ENCODE peak calls at places on chromosomes 7 and 10, in five cellular contexts. One of them, this sample, is unnamed.

GRCh38 chr7:130894146-130895005 is 160.4 kb upstream of the KLF14 start:
- DNase-seq in GM23248: peak; percentile 84
- DNase-seq in NT2/D1: no peak
- DNase-seq in HCT116: peak; percentile 97
- DNase-seq in MM.1S: no peak
- DNase-seq in this sample: no peak

GRCh38 chr7:30901856-30902255 is 9.8 kb upstream of the AQP1 start:
- DNase-seq in GM23248: no peak
- DNase-seq in MM.1S: no peak
- DNase-seq in NT2/D1: no peak
- DNase-seq in HCT116: no peak
- DNase-seq in this sample: no peak

GRCh38 chr7:47414342-47415288 is 167.3 kb downstream of the TNS3 start:
- DNase-seq in HCT116: no peak
- DNase-seq in MM.1S: no peak
- DNase-seq in GM23248: no peak
- DNase-seq in NT2/D1: no peak
- DNase-seq in this sample: no peak

GRCh38 chr10:50993817-50994251 is 80.5 kb upstream of the PRKG1 start:
- DNase-seq in GM23248: peak; percentile 84
- DNase-seq in MM.1S: no peak
- DNase-seq in NT2/D1: no peak
- DNase-seq in HCT116: no peak
- DNase-seq in this sample: no peak

GRCh38 chr10:8102708-8103401 is 48.4 kb downstream of the GATA3 start:
- DNase-seq in MM.1S: no peak
- DNase-seq in NT2/D1: no peak
- DNase-seq in GM23248: no peak
- DNase-seq in HCT116: no peak
- DNase-seq in this sample: no peak

GRCh38 chr7:131556055-131556911 is at the start of gene PODXL:
- DNase-seq in GM23248: peak; percentile 82
- DNase-seq in NT2/D1: no peak
- DNase-seq in HCT116: no peak
- DNase-seq in MM.1S: peak; percentile 88
- DNase-seq in this sample: peak; percentile 75

GRCh38 chr7:56083150-56083785 is 9.5 kb downstream of the PHKG1 start:
- DNase-seq in GM23248: no peak
- DNase-seq in NT2/D1: no peak
- DNase-seq in MM.1S: no peak
- DNase-seq in HCT116: no peak
- DNase-seq in this sample: no peak

GRCh38 chr7:18467011-18467410 is 28.5 kb upstream of the HDAC9 start:
- DNase-seq in GM23248: no peak
- DNase-seq in MM.1S: no peak
- DNase-seq in NT2/D1: no peak
- DNase-seq in HCT116: no peak
- DNase-seq in this sample: no peak

GRCh38 chr10:21427804-21428481 is 97.5 kb downstream of the SKIDA1 start:
- DNase-seq in HCT116: peak; percentile 23
- DNase-seq in NT2/D1: no peak
- DNase-seq in MM.1S: no peak
- DNase-seq in GM23248: no peak
- DNase-seq in this sample: no peak

GRCh38 chr7:100818366-100818765 is 9.0 kb downstream of the EPHB4 start:
- DNase-seq in HCT116: no peak
- DNase-seq in MM.1S: no peak
- DNase-seq in GM23248: no peak
- DNase-seq in NT2/D1: no peak
- DNase-seq in this sample: no peak

GRCh38 chr7:98884416-98884815 is 6.1 kb downstream of the TRRAP start:
- DNase-seq in GM23248: no peak
- DNase-seq in NT2/D1: no peak
- DNase-seq in MM.1S: no peak
- DNase-seq in HCT116: no peak
- DNase-seq in this sample: no peak

GRCh38 chr10:84397735-84398144 is 69.4 kb downstream of the CCSER2 start:
- DNase-seq in NT2/D1: no peak
- DNase-seq in GM23248: no peak
- DNase-seq in HCT116: no peak
- DNase-seq in MM.1S: peak; percentile 16
- DNase-seq in this sample: no peak

GRCh38 chr10:11880169-11881027 is 57.2 kb downstream of the PROSER2 start:
- DNase-seq in NT2/D1: no peak
- DNase-seq in GM23248: no peak
- DNase-seq in HCT116: no peak
- DNase-seq in MM.1S: no peak
- DNase-seq in this sample: no peak

GRCh38 chr10:8073696-8074416 is 19.4 kb downstream of the GATA3 start:
- DNase-seq in HCT116: no peak
- DNase-seq in NT2/D1: no peak
- DNase-seq in GM23248: no peak
- DNase-seq in MM.1S: no peak
- DNase-seq in this sample: no peak

GRCh38 chr10:71727429-71728217 is 8.0 kb upstream of the C10orf105 start:
- DNase-seq in NT2/D1: no peak
- DNase-seq in MM.1S: peak; percentile 84
- DNase-seq in HCT116: no peak
- DNase-seq in GM23248: peak; percentile 40
- DNase-seq in this sample: no peak

GRCh38 chr7:108103566-108104298 is 26.4 kb downstream of the LAMB4 start:
- DNase-seq in MM.1S: no peak
- DNase-seq in NT2/D1: no peak
- DNase-seq in HCT116: no peak
- DNase-seq in GM23248: peak; percentile 53
- DNase-seq in this sample: no peak

GRCh38 chr7:127886248-127886647 is 145.0 kb downstream of the LRRC4 start:
- DNase-seq in GM23248: peak; percentile 64
- DNase-seq in NT2/D1: no peak
- DNase-seq in HCT116: no peak
- DNase-seq in MM.1S: no peak
- DNase-seq in this sample: no peak

GRCh38 chr10:69045441-69046300 is 42.2 kb upstream of the SRGN start:
- DNase-seq in NT2/D1: no peak
- DNase-seq in HCT116: no peak
- DNase-seq in GM23248: peak; percentile 57
- DNase-seq in MM.1S: peak; percentile 76
- DNase-seq in this sample: no peak

GRCh38 chr10:3619276-3619675 is 165.7 kb downstream of the KLF6 start:
- DNase-seq in MM.1S: no peak
- DNase-seq in NT2/D1: no peak
- DNase-seq in GM23248: no peak
- DNase-seq in HCT116: no peak
- DNase-seq in this sample: no peak

GRCh38 chr10:119872860-119873671 is 423 bp upstream of the MCMBP start:
- DNase-seq in GM23248: peak; percentile 93
- DNase-seq in NT2/D1: peak; percentile 62
- DNase-seq in HCT116: peak; percentile 84
- DNase-seq in MM.1S: peak; percentile 89
- DNase-seq in this sample: peak; percentile 77

GRCh38 chr7:1721047-1721687 is 51.1 kb downstream of the ELFN1 start:
- DNase-seq in MM.1S: no peak
- DNase-seq in GM23248: peak; percentile 49
- DNase-seq in HCT116: no peak
- DNase-seq in NT2/D1: no peak
- DNase-seq in this sample: no peak

GRCh38 chr10:26437637-26438461 is at the start of gene APBB1IP:
- DNase-seq in GM23248: peak; percentile 91
- DNase-seq in HCT116: no peak
- DNase-seq in MM.1S: peak; percentile 75
- DNase-seq in NT2/D1: no peak
- DNase-seq in this sample: no peak

GRCh38 chr7:139776486-139777303 is 1.1 kb downstream of the HIPK2 start:
- DNase-seq in NT2/D1: no peak
- DNase-seq in MM.1S: peak; percentile 74
- DNase-seq in HCT116: no peak
- DNase-seq in GM23248: peak; percentile 76
- DNase-seq in this sample: peak; percentile 26

GRCh38 chr10:102769375-102770107 is 25.8 kb downstream of the WBP1L start:
- DNase-seq in NT2/D1: no peak
- DNase-seq in GM23248: no peak
- DNase-seq in MM.1S: no peak
- DNase-seq in HCT116: no peak
- DNase-seq in this sample: no peak

GRCh38 chr7:712601-713457 is 13.7 kb upstream of the DNAAF5 start:
- DNase-seq in NT2/D1: no peak
- DNase-seq in HCT116: no peak
- DNase-seq in GM23248: no peak
- DNase-seq in MM.1S: no peak
- DNase-seq in this sample: no peak

GRCh38 chr7:714251-714671 is 12.2 kb upstream of the DNAAF5 start:
- DNase-seq in HCT116: no peak
- DNase-seq in MM.1S: no peak
- DNase-seq in NT2/D1: no peak
- DNase-seq in GM23248: no peak
- DNase-seq in this sample: no peak

GRCh38 chr7:711967-712600 is 14.4 kb upstream of the DNAAF5 start:
- DNase-seq in MM.1S: no peak
- DNase-seq in HCT116: no peak
- DNase-seq in NT2/D1: no peak
- DNase-seq in GM23248: peak; percentile 49
- DNase-seq in this sample: no peak

GRCh38 chr7:711093-711966 is 15.2 kb upstream of the DNAAF5 start:
- DNase-seq in NT2/D1: no peak
- DNase-seq in MM.1S: no peak
- DNase-seq in GM23248: no peak
- DNase-seq in HCT116: no peak
- DNase-seq in this sample: no peak

DNA sequence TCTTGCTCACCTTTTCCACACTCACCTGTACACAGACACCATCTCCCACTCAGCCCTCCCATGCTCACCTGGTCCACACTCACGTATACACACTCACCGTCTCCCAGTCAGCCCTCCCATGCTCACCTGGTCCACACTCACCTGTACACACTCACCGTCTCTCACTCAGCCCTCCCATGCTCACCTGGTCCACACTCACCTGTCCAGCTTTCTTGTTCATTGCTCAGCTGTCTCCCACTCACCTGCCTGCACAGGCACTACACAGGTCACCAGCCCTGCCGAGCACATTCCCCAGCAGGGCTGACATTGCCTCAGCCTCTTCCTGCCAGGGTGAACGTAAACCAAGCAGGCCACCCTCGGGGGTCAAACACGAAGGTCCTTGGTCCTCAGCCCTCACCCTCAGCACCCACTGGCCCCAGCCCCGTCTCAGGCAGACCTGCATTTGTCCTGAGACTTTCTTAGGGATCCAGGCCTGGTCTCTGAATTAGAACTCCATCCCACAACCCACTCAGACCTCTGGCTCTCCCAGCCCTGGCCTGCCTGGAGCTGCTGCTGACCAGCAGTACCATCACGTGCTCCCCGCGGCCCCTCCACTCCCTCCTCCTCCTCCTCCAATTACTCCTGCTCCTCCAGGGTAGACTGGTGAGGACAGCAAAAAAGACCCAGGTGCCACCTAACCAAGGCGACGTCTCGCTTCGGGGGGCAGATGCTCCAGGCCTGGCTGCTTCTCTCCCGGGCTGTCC is 12.8 kb upstream of the DNAAF5 start:
- DNase-seq in NT2/D1: no peak
- DNase-seq in GM23248: no peak
- DNase-seq in MM.1S: no peak
- DNase-seq in HCT116: no peak
- DNase-seq in this sample: no peak
- H3K9ac ChIP-seq in NT2/D1: no peak overlapping the region
- H3K9ac ChIP-seq in GM23248: no peak overlapping the region
- H3K9ac ChIP-seq in MM.1S: no peak overlapping the region
- H3K9ac ChIP-seq in HCT116: no peak overlapping the region
- H3K9ac ChIP-seq in this sample: peak overlapping the region; percentile 44

GRCh38 chr10:932589-932988 is 1.1 kb upstream of the LARP4B start:
- DNase-seq in NT2/D1: no peak
- DNase-seq in GM23248: no peak
- DNase-seq in HCT116: no peak
- DNase-seq in MM.1S: no peak
- DNase-seq in this sample: no peak

GRCh38 chr10:927131-927530 is 4.4 kb downstream of the LARP4B start:
- DNase-seq in MM.1S: no peak
- DNase-seq in GM23248: no peak
- DNase-seq in HCT116: no peak
- DNase-seq in NT2/D1: no peak
- DNase-seq in this sample: no peak

GRCh38 chr10:931326-932318 is at the start of gene LARP4B:
- DNase-seq in MM.1S: peak; percentile 98
- DNase-seq in NT2/D1: peak; percentile 92
- DNase-seq in HCT116: peak; percentile 91
- DNase-seq in GM23248: peak; percentile 99
- DNase-seq in this sample: peak; percentile 96

GRCh38 chr10:929965-930364 is 1.5 kb downstream of the LARP4B start:
- DNase-seq in MM.1S: peak; percentile 69
- DNase-seq in NT2/D1: no peak
- DNase-seq in HCT116: no peak
- DNase-seq in GM23248: peak; percentile 20
- DNase-seq in this sample: no peak

DNA sequence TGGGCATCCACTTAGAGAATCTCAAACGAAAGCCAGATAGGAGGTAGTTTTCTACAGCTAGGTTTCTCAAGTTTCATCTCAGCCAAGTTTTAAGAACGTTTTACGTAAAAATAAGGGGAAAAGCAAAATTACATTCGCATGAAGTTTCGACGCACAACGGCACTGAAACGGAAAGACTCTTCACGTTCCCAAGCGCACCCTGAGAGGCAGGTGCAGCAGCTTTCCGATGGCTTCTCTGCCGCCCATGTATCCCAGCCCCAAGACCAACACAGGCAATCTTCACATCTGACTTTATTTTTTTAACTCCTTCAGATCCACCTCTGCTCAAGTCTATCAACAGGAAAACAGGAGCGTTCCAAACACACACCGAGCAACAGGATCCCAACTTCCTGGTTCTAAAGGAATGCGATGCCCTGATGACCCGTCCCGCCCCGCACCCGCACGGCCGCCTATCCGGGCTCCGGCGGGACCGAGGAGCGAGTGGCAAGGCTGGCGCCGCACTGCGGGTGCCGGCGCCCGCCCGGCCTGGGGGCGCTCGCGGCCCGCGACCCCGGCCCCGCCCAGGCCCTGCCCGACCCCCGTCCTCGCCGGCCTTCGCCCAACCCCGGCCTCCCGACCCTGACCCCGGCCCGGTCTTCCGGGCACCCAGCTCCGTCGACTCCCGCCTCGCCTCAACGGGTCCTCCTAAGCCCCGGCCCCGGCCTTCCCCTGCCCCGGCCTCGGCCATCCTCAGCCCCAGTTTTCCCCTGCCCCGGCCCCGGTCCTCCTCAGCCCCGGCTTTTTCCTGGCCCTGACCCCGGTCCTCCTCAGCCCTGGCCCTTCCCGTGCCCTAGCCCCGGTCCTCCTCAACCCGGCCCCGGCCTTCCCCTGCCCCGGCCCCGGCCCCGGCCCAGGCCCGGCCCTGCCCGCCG is 835 bp downstream of the LARP4B start:
- DNase-seq in NT2/D1: no peak
- DNase-seq in GM23248: peak; percentile 76
- DNase-seq in HCT116: no peak
- DNase-seq in MM.1S: peak; percentile 55
- DNase-seq in this sample: peak; percentile 42
- H3K9ac ChIP-seq in NT2/D1: peak overlapping the region; percentile 88
- H3K9ac ChIP-seq in GM23248: peak overlapping the region; percentile 96
- H3K9ac ChIP-seq in HCT116: peak overlapping the region; percentile 88
- H3K9ac ChIP-seq in MM.1S: peak overlapping the region; percentile 91
- H3K9ac ChIP-seq in this sample: peak overlapping the region; percentile 90

GRCh38 chr7:116522247-116522646 is 2.6 kb upstream of the CAV1 start:
- DNase-seq in HCT116: peak; percentile 69
- DNase-seq in NT2/D1: peak; percentile 65
- DNase-seq in MM.1S: no peak
- DNase-seq in GM23248: peak; percentile 83
- DNase-seq in this sample: no peak
- H3K9ac ChIP-seq in HCT116: peak overlapping the region; percentile 98
- H3K9ac ChIP-seq in NT2/D1: no peak overlapping the region
- H3K9ac ChIP-seq in MM.1S: no peak overlapping the region
- H3K9ac ChIP-seq in GM23248: no peak overlapping the region
- H3K9ac ChIP-seq in this sample: no peak overlapping the region

GRCh38 chr10:42949287-42949686 is 127.6 kb upstream of the RET start:
- DNase-seq in NT2/D1: no peak
- DNase-seq in HCT116: no peak
- DNase-seq in MM.1S: no peak
- DNase-seq in GM23248: no peak
- DNase-seq in this sample: no peak
- H3K9ac ChIP-seq in NT2/D1: no peak overlapping the region
- H3K9ac ChIP-seq in HCT116: no peak overlapping the region
- H3K9ac ChIP-seq in MM.1S: no peak overlapping the region
- H3K9ac ChIP-seq in GM23248: no peak overlapping the region
- H3K9ac ChIP-seq in this sample: no peak overlapping the region

This sample was measured in neuronal stem cell.